ENCODE peak calls at places on chromosomes 5 and 9, in four cellular contexts. B, R, Z and H are unnamed samples.

GRCh38 chr5:168654225-168654624 is 75.1 kb upstream of the PANK3 start:
- DNase-seq in Z (peak; percentile 73), R (no peak), B (peak; percentile 86), H (peak; percentile 5)

GRCh38 chr9:91212592-91213243 is 149.0 kb downstream of the AUH start:
- DNase-seq in Z (no peak), B (no peak), R (no peak), H (no peak)

GRCh38 chr5:135534609-135535419 is 950 bp downstream of the NEUROG1 start:
- DNase-seq in R (no peak), Z (peak; percentile 27), B (peak; percentile 83), H (no peak)

GRCh38 chr5:157558089-157558595 is 17.4 kb downstream of the ADAM19 start:
- DNase-seq in B (no peak), R (no peak), Z (no peak), H (no peak)

GRCh38 chr5:150219142-150219541 is 29.3 kb downstream of the SLC6A7 start:
- DNase-seq in R (no peak), Z (no peak), B (no peak), H (no peak)

GRCh38 chr5:50768650-50769049 is 102.2 kb downstream of the PARP8 start:
- DNase-seq in Z (no peak), B (no peak), R (no peak), H (no peak)

GRCh38 chr9:108207611-108208051 is 648.2 kb downstream of the ACTL7B start:
- DNase-seq in R (no peak), Z (peak; percentile 17), B (no peak), H (no peak)

GRCh38 chr5:98349251-98349989 is 424.0 kb upstream of the RGMB start:
- DNase-seq in R (no peak), Z (no peak), B (peak; percentile 22), H (peak; percentile 54)

GRCh38 chr5:31121224-31121623 is 72.3 kb upstream of the CDH6 start:
- DNase-seq in B (no peak), R (no peak), Z (no peak), H (no peak)

GRCh38 chr9:131554865-131555351 is 9.6 kb downstream of the PRRT1B start:
- DNase-seq in B (peak; percentile 45), R (no peak), Z (no peak), H (no peak)

GRCh38 chr5:5025774-5026406 is 114.2 kb upstream of the ADAMTS16 start:
- DNase-seq in R (no peak), Z (no peak), B (no peak), H (peak; percentile 3)

GRCh38 chr9:116154334-116154975 is 864 bp downstream of the PAPPA start:
- DNase-seq in R (no peak), Z (peak; percentile 59), B (peak; percentile 71), H (peak; percentile 56)

GRCh38 chr5:168282120-168282519 is 9.3 kb upstream of the WWC1 start:
- DNase-seq in Z (peak; percentile 70), B (peak; percentile 34), R (no peak), H (peak; percentile 17)

GRCh38 chr5:133783481-133783880 is 171.1 kb upstream of the FSTL4 start:
- DNase-seq in B (no peak), Z (no peak), R (no peak), H (no peak)

GRCh38 chr9:7117676-7118561 is 360.1 kb downstream of the KDM4C start:
- DNase-seq in R (no peak), Z (no peak), B (no peak), H (no peak)

GRCh38 chr5:176895350-176895749 is 3.8 kb downstream of the HK3 start:
- DNase-seq in B (no peak), Z (no peak), R (no peak), H (no peak)

GRCh38 chr9:127520941-127521918 is 69.9 kb downstream of the LRSAM1 start:
- DNase-seq in B (no peak), Z (peak; percentile 41), R (peak; percentile 72), H (no peak)

GRCh38 chr5:113520429-113520828 is 6.9 kb downstream of the YTHDC2 start:
- DNase-seq in R (no peak), Z (no peak), B (no peak), H (no peak)

GRCh38 chr5:71905804-71906711 is 187.0 kb downstream of the CARTPT start:
- DNase-seq in B (no peak), Z (no peak), R (no peak), H (peak; percentile 11)

GRCh38 chr5:1554410-1554967 is 30.7 kb upstream of the LPCAT1 start:
- DNase-seq in Z (no peak), B (no peak), R (peak; percentile 51), H (no peak)

GRCh38 chr5:73955447-73955846 is 329.5 kb downstream of the ARHGEF28 start:
- DNase-seq in Z (no peak), B (no peak), R (no peak), H (no peak)

GRCh38 chr9:77014597-77015263 is 4.7 kb upstream of the FOXB2 start:
- DNase-seq in B (peak; percentile 57), R (peak; percentile 46), Z (no peak), H (no peak)

GRCh38 chr9:70049236-70049635 is 5.6 kb downstream of the MAMDC2 start:
- DNase-seq in Z (peak; percentile 24), R (peak; percentile 87), B (no peak), H (peak; percentile 24)

GRCh38 chr9:13278023-13278367 is 1.5 kb downstream of the MPDZ start:
- DNase-seq in Z (no peak), R (no peak), B (no peak), H (no peak)

GRCh38 chr5:855771-856530 is 5.2 kb upstream of the ZDHHC11 start:
- DNase-seq in Z (no peak), B (no peak), R (no peak), H (no peak)

GRCh38 chr5:93926831-93927600 is 185.6 kb upstream of the POU5F2 start:
- DNase-seq in B (no peak), R (no peak), Z (no peak), H (no peak)

GRCh38 chr5:106171132-106171531 is 1499.6 kb downstream of the EFNA5 start:
- DNase-seq in Z (no peak), R (no peak), B (no peak), H (peak; percentile 3)

GRCh38 chr5:176389114-176389768 is 690 bp downstream of the HIGD2A start:
- DNase-seq in Z (no peak), B (no peak), R (no peak), H (no peak)

GRCh38 chr9:123099042-123099441 is 65.6 kb downstream of the GPR21 start:
- DNase-seq in R (no peak), Z (no peak), B (no peak), H (no peak)

GRCh38 chr5:93403529-93403928 is 177.5 kb downstream of the NR2F1-AS1 start:
- DNase-seq in R (no peak), Z (no peak), B (no peak), H (no peak)

GRCh38 chr5:34611829-34612415 is 44.2 kb upstream of the RAI14 start:
- DNase-seq in Z (no peak), R (no peak), B (no peak), H (no peak)

GRCh38 chr9:134399435-134400056 is 73.3 kb downstream of the RXRA start:
- DNase-seq in R (no peak), B (no peak), Z (no peak), H (peak; percentile 58)
- TF ChIP-seq CTCF in R (no peak), B (peak; percentile 52), Z (peak; percentile 37), H (peak; percentile 63)

DNA sequence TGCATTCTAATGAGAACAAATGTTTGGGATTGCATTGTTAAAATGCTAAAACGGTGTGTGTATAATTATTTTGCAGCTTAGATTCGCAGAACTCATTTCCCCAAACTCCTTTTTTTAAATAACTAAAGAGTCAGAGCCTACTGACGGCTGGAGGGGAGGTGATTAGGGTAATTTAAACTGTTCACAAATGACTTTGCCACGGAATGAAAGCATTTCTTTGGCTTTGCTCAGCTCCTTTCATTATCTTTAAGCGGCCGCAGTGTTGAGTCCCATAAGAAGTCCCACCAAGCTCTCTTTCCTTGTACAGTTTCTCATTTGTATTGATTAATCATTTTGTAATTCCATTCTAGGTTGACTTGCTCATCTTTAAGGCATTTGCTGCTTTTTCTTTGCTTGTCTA is 1632.8 kb downstream of the MAT2B start:
- DNase-seq in Z (no peak), R (no peak), B (peak; percentile 79), H (peak; percentile 16)
- H3K27ac ChIP-seq in Z (no peak overlapping the region), R (no peak overlapping the region), B (peak overlapping the region; percentile 58), H (no peak overlapping the region)

GRCh38 chr9:93298498-93299417 is 114.8 kb downstream of the WNK2 start:
- DNase-seq in R (peak; percentile 51), Z (no peak), B (no peak), H (no peak)

GRCh38 chr9:93300175-93300572 is 116.2 kb downstream of the WNK2 start:
- DNase-seq in R (no peak), Z (no peak), B (no peak), H (no peak)

GRCh38 chr9:93296889-93297480 is 113.0 kb downstream of the WNK2 start:
- DNase-seq in B (no peak), R (no peak), Z (no peak), H (no peak)

GRCh38 chr9:93299418-93300174 is 115.7 kb downstream of the WNK2 start:
- DNase-seq in B (no peak), Z (no peak), R (peak; percentile 52), H (no peak)

DNA sequence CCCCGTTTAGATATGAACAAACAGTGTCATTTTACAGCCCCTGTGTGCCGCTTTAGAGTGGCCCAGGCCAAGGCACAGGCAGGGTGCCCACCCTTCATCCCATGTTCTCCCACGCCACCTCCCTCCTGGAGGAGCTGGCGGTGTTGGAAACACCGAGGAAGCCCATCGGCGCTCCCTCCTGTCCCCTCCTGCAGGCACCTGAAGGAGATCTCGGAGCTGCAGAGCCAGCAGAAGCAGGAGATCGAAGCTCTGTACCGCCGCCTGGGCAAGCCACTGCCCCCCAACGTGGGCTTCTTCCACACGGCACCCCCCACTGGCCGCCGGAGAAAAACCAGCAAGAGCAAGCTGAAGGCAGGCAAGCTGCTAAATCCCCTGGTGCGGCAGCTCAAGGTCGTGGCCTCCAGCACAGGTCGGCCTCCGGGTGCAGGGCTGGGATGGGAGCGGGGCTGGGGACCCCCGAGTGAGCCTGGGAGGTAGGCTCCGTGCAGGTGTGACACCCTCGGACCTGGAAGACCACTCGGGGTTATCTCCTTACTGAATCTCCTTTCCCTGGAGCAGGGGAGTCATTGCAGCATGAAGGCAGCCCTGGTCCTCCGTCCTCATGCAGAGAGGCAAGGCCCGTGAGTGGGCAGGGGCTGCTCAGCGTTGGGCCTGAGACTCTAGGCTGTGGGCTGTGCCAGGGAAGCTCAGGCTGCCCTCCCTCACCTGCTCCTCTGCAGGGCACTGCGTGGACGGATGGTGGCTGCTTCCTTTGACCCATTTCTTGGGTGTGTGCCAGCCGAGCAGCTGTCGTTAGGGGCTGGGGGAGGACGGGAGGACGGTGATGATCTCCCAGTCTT is 113.9 kb downstream of the WNK2 start:
- DNase-seq in Z (no peak), B (no peak), R (peak; percentile 48), H (no peak)
- TF ChIP-seq CTCF in Z (no peak), B (no peak), R (no peak), H (no peak)

DNA sequence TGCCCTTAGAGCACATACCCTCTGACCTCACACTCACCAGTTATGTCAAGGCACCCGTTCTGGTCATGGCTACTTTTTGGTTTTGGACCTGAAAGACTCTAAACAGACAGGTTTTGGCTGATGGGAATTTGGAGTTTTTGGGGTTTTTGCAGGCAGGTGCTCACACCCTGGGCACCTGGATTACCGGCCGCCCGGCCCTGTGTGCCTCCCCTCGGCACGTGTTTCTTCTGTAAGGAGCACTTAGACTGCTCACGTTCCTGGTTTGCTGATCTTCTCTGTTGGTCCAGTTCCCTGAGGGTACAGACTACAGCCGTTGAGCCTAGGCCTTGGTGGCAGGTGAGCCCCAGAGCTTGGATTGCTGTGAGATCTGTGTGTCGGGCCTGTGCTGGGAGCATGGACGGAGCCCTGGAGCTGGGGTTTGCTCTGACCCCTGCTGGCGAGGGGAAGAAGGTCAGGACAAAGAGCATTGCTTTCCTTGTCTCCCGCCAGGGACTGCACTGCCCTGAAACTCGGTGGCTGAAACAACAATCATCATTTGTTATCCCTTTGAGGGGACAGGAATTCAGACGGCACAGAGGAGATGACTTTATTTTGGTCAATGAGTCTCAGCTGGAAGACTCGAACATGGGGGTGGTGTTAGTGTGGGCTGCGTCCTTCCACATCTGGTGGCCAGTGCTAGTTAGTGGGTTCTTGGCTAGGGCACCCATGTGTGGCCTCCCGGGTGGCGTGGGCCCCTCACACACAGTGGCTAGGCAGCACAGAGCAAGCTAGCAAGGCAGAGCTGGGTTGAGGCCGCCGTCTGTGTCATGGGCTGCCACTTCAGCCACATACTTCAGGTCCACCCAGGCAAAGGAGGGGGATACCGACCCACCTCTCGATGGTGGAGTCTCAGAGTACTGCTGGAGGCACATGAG is 76.4 kb downstream of the EHMT1 start:
- DNase-seq in R (no peak), B (peak; percentile 83), Z (peak; percentile 71), H (peak; percentile 23)
- H3K27ac ChIP-seq in R (no peak overlapping the region), B (no peak overlapping the region), Z (no peak overlapping the region), H (no peak overlapping the region)